ENCODE peak calls at places on chromosome 6, in eight cellular contexts. J is pancreas; M is uterus; O is left lung; W is CD4-positive, alpha-beta memory T cell; Q is CD4-positive, alpha-beta T cell; P is psoas muscle; D is brain microvascular endothelial cell. Z is an unnamed sample.
A peak's percentile ranks its signal among the peaks of the same experiment; 100 is the strongest.

GRCh38 chr6:25014806-25015560 is 79.2 kb upstream of the RIPOR2 start:
- DNase-seq in J (no peak), M (peak; percentile 56), O (no peak), W (peak; percentile 71), Q (peak; percentile 30), P (no peak), D (peak; percentile 77), Z (peak; percentile 91)

GRCh38 chr6:122286512-122286911 is 112.9 kb upstream of the HSF2 start:
- DNase-seq in J (no peak), M (no peak), O (no peak), W (no peak), Q (no peak), P (no peak), D (no peak), Z (no peak)

GRCh38 chr6:154113392-154113791 is 74.4 kb downstream of the OPRM1 start:
- DNase-seq in J (no peak), M (no peak), O (no peak), W (no peak), Q (no peak), P (no peak), D (no peak), Z (no peak)

GRCh38 chr6:12119085-12119588 is 107.0 kb downstream of the HIVEP1 start:
- DNase-seq in J (no peak), M (no peak), O (no peak), W (peak; percentile 68), Q (peak; percentile 21), P (no peak), D (no peak), Z (no peak)

GRCh38 chr6:33697845-33698244 is 13.7 kb downstream of the UQCC2 start:
- DNase-seq in J (no peak), M (no peak), O (no peak), W (no peak), Q (no peak), P (peak; percentile 23), D (no peak), Z (no peak)

GRCh38 chr6:53593001-53593488 is 48.1 kb upstream of the GCLC start:
- DNase-seq in J (no peak), M (no peak), O (no peak), W (no peak), Q (no peak), P (no peak), D (peak; percentile 13), Z (peak; percentile 53)

GRCh38 chr6:135334169-135334568 is 153.1 kb downstream of the MYB start:
- DNase-seq in J (no peak), M (no peak), O (no peak), W (no peak), Q (no peak), P (no peak), D (peak; percentile 69), Z (peak; percentile 23)

GRCh38 chr6:87663434-87663833 is 38.6 kb downstream of the AKIRIN2 start:
- DNase-seq in J (no peak), M (no peak), O (no peak), W (no peak), Q (no peak), P (no peak), D (no peak), Z (peak; percentile 55)

GRCh38 chr6:163406320-163406719 is 8.2 kb upstream of the QKI start:
- DNase-seq in J (no peak), M (no peak), O (no peak), W (no peak), Q (no peak), P (no peak), D (no peak), Z (no peak)

GRCh38 chr6:28281288-28282064 is at the start of gene PGBD1:
- DNase-seq in J (peak; percentile 65), M (peak; percentile 67), O (peak; percentile 68), W (peak; percentile 30), Q (no peak), P (peak; percentile 86), D (peak; percentile 46), Z (peak; percentile 93)

GRCh38 chr6:130888246-130888645 is 61.0 kb downstream of the SMLR1 start:
- DNase-seq in J (no peak), M (no peak), O (no peak), W (no peak), Q (no peak), P (no peak), D (no peak), Z (no peak)

GRCh38 chr6:49733680-49734079 is 10.5 kb downstream of the CRISP3 start:
- DNase-seq in J (no peak), M (no peak), O (no peak), W (no peak), Q (no peak), P (no peak), D (no peak), Z (no peak)

GRCh38 chr6:5125152-5126006 is 40.2 kb downstream of the PPP1R3G start:
- DNase-seq in J (no peak), M (no peak), O (no peak), W (no peak), Q (no peak), P (no peak), D (peak; percentile 83), Z (no peak)

GRCh38 chr6:148747493-148748160 is 797 bp downstream of the UST start:
- DNase-seq in J (peak; percentile 53), M (peak; percentile 49), O (peak; percentile 69), W (peak; percentile 82), Q (peak; percentile 48), P (peak; percentile 64), D (peak; percentile 26), Z (peak; percentile 69)

GRCh38 chr6:127941228-127941627 is 40.4 kb upstream of the THEMIS start:
- DNase-seq in J (no peak), M (no peak), O (no peak), W (no peak), Q (no peak), P (no peak), D (no peak), Z (no peak)

GRCh38 chr6:10170816-10171215 is 244.1 kb downstream of the TFAP2A start:
- DNase-seq in J (no peak), M (no peak), O (no peak), W (no peak), Q (no peak), P (no peak), D (no peak), Z (no peak)

GRCh38 chr6:157995458-157995857 is 13.8 kb downstream of the SYNJ2 start:
- DNase-seq in J (no peak), M (no peak), O (peak; percentile 10), W (no peak), Q (no peak), P (no peak), D (no peak), Z (no peak)

GRCh38 chr6:106546322-106547052 is 82.8 kb downstream of the RTN4IP1 start:
- DNase-seq in J (no peak), M (no peak), O (no peak), W (no peak), Q (no peak), P (no peak), D (peak; percentile 73), Z (no peak)

GRCh38 chr6:5517781-5518180 is 256.5 kb downstream of the FARS2 start:
- DNase-seq in J (no peak), M (no peak), O (no peak), W (peak; percentile 21), Q (no peak), P (no peak), D (no peak), Z (no peak)

GRCh38 chr6:163930012-163930411 is 515.5 kb downstream of the QKI start:
- DNase-seq in J (no peak), M (no peak), O (no peak), W (no peak), Q (no peak), P (no peak), D (no peak), Z (no peak)

GRCh38 chr6:44219053-44219814 is 2.5 kb downstream of the MYMX start:
- DNase-seq in J (peak; percentile 90), M (peak; percentile 81), O (peak; percentile 90), W (peak; percentile 11), Q (no peak), P (peak; percentile 90), D (no peak), Z (peak; percentile 94)
- H3K27ac ChIP-seq in J (peak overlapping the region; percentile 90), M (peak overlapping the region; percentile 89), O (peak overlapping the region; percentile 76), W (no peak overlapping the region), Q (no peak overlapping the region), P (peak overlapping the region; percentile 87), D (no peak overlapping the region), Z (peak overlapping the region; percentile 54)

DNA sequence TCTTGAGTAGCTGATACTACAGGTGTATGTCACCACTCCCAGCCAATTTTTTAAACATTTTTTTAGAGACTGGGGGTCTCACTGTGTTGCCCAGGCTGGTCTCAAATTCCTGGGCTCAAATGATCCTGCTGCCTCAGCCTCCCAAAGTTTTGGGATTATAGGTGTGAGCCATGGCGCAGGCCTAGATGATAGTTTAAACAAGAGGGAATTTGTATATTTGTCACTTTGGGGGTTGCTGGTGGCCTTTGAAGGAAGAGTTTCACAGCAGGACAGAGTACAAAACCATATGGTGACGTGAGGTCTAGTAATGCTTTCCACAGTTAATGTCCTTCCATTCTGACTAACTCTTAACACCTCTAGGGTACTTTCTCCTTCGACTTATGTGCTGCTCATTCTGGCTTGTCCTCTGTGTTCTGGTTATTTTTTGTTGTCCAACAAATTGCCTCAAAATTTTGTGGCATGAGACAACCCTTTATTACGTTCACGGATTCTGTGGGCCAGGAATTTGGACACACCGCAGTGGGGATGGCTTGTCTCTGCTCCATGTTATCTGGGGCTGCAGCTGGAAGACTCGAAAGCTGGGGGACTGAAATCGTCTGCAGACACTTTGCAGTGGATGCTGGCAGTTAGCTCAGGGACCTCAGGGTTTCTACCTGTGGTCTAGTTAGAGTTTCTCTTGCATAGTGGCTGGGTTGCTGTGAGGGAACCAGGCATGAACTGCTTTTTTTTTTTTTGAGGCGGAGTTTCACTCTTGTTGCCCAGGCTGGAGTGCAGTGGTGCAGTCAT is 23.0 kb upstream of the IER3 start:
- DNase-seq in J (no peak), M (no peak), O (no peak), W (no peak), Q (no peak), P (no peak), D (no peak), Z (no peak)
- H3K27ac ChIP-seq in J (no peak overlapping the region), M (no peak overlapping the region), O (no peak overlapping the region), W (no peak overlapping the region), Q (no peak overlapping the region), P (no peak overlapping the region), D (no peak overlapping the region), Z (no peak overlapping the region)

GRCh38 chr6:20805027-20805426 is 270.8 kb downstream of the CDKAL1 start:
- DNase-seq in J (no peak), M (no peak), O (no peak), W (no peak), Q (no peak), P (no peak), D (no peak), Z (no peak)
- H3K27ac ChIP-seq in J (no peak overlapping the region), M (no peak overlapping the region), O (no peak overlapping the region), W (no peak overlapping the region), Q (no peak overlapping the region), P (no peak overlapping the region), D (peak overlapping the region; percentile 11), Z (peak overlapping the region; percentile 79)

DNA sequence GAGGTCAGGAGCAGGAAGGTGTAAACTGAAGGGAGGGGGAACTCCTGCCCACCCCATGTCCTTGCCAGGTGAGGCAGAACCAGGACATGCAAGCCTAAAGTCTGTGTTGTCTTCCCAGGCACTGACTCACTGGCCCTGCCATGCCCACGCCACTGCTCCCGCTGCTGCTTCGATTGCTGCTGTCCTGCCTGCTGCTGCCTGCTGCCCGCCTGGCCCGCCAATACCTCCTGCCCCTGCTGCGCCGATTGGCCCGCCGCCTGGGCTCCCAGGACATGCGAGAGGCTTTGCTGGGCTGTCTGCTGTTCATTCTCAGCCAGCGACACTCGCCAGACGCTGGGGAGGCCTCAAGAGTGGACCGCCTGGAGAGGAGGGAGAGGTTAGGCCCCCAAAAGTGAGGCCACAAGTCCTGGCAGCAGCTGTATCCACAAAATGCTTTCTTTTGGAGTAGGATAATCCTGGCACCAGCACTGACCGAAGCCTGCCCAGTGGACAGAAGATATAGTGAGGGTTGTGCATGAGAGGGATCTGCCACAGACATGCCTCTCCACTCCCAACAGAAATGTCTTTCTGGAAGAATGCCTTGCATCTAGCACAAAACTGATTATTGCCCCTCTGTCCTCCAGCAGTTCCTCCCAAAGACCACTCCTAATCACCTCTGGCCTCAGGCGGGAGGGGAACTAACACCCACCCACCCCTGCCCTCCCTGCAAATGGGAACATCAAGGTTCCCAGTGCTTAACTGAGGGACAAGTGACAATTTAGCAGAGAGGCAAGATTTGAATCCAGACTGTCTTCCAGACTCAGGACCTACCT is 812 bp downstream of the MYMX start:
- DNase-seq in J (peak; percentile 85), M (no peak), O (no peak), W (no peak), Q (no peak), P (peak; percentile 89), D (peak; percentile 38), Z (no peak)
- H3K27ac ChIP-seq in J (peak overlapping the region; percentile 75), M (peak overlapping the region; percentile 8), O (peak overlapping the region; percentile 76), W (no peak overlapping the region), Q (no peak overlapping the region), P (peak overlapping the region; percentile 87), D (no peak overlapping the region), Z (no peak overlapping the region)

Z was measured in cardiac muscle cell.